ENCODE peak calls at places on chromosomes 3 and 15, in nine cellular contexts. W is A549, Y is breast epithelium, N is body of pancreas, Q is uterus, S is spleen, V is sigmoid colon, L is HCT116, K is tibial nerve. P is an unnamed sample.

GRCh38 chr15:26891448-26891881 is 24.6 kb downstream of the GABRA5 start:
- DNase-seq in W (peak), Y (peak), N (peak), Q (no peak), S (no peak), V (no peak), L (no peak), K (peak), P (peak)

GRCh38 chr15:57213783-57214366 is 162.4 kb upstream of the CGNL1 start:
- DNase-seq in W (peak), Y (no peak), N (no peak), Q (no peak), S (no peak), V (no peak), L (peak), K (peak), P (no peak)

GRCh38 chr3:31760654-31761053 is 220.4 kb downstream of the OSBPL10 start:
- DNase-seq in W (no peak), Y (no peak), N (no peak), Q (no peak), S (no peak), V (no peak), L (no peak), K (no peak), P (no peak)

GRCh38 chr3:121520510-121520909 is 25.3 kb downstream of the POLQ start:
- DNase-seq in W (no peak), Y (no peak), N (no peak), Q (no peak), S (no peak), V (no peak), L (no peak), K (no peak), P (no peak)

GRCh38 chr15:80999623-81000036 is 1.1 kb upstream of the TLNRD1 start:
- DNase-seq in W (no peak), Y (peak), N (peak), Q (no peak), S (peak), V (no peak), L (peak), K (no peak), P (peak)

GRCh38 chr3:4981688-4982494 is 2.7 kb downstream of the BHLHE40 start:
- DNase-seq in W (no peak), Y (no peak), N (peak), Q (no peak), S (no peak), V (no peak), L (no peak), K (peak), P (no peak)

GRCh38 chr15:58582150-58582549 is 150.4 kb downstream of the LIPC start:
- DNase-seq in W (no peak), Y (no peak), N (no peak), Q (no peak), S (no peak), V (no peak), L (no peak), K (no peak), P (no peak)

GRCh38 chr3:88038561-88038960 is 20.2 kb downstream of the CGGBP1 start:
- DNase-seq in W (no peak), Y (no peak), N (no peak), Q (no peak), S (no peak), V (no peak), L (no peak), K (no peak), P (no peak)

GRCh38 chr15:31508656-31509055 is 182.0 kb downstream of the KLF13 start:
- DNase-seq in W (no peak), Y (no peak), N (no peak), Q (no peak), S (no peak), V (no peak), L (no peak), K (no peak), P (no peak)

GRCh38 chr15:31489801-31490646 is 163.4 kb downstream of the KLF13 start:
- DNase-seq in W (peak), Y (no peak), N (peak), Q (no peak), S (peak), V (peak), L (peak), K (no peak), P (peak)

GRCh38 chr3:55549172-55549571 is 62.1 kb upstream of the WNT5A start:
- DNase-seq in W (no peak), Y (no peak), N (no peak), Q (no peak), S (no peak), V (no peak), L (no peak), K (no peak), P (no peak)

GRCh38 chr3:48214225-48214624 is 9.1 kb upstream of the CAMP start:
- DNase-seq in W (no peak), Y (no peak), N (no peak), Q (no peak), S (no peak), V (no peak), L (no peak), K (no peak), P (no peak)

GRCh38 chr3:98341758-98342157 is 11.9 kb upstream of the OR5K4 start:
- DNase-seq in W (no peak), Y (no peak), N (no peak), Q (no peak), S (no peak), V (no peak), L (no peak), K (no peak), P (no peak)

GRCh38 chr15:48385031-48385430 is 53.8 kb downstream of the DUT start:
- DNase-seq in W (no peak), Y (no peak), N (no peak), Q (no peak), S (no peak), V (no peak), L (no peak), K (no peak), P (no peak)

GRCh38 chr15:25800761-25801515 is 62.2 kb downstream of the ATP10A start:
- DNase-seq in W (no peak), Y (no peak), N (no peak), Q (no peak), S (no peak), V (no peak), L (no peak), K (no peak), P (no peak)

GRCh38 chr3:127772273-127772672 is 50.0 kb downstream of the MGLL start:
- DNase-seq in W (no peak), Y (no peak), N (no peak), Q (no peak), S (peak), V (no peak), L (no peak), K (no peak), P (no peak)

GRCh38 chr3:99934984-99935797 is 117.5 kb downstream of the CMSS1 start:
- DNase-seq in W (no peak), Y (no peak), N (no peak), Q (no peak), S (no peak), V (no peak), L (no peak), K (no peak), P (no peak)

GRCh38 chr15:29685156-29686078 is 136.9 kb downstream of the TJP1 start:
- DNase-seq in W (no peak), Y (no peak), N (no peak), Q (no peak), S (no peak), V (no peak), L (no peak), K (no peak), P (no peak)

GRCh38 chr3:178036745-178037144 is 499.5 kb upstream of the KCNMB2 start:
- DNase-seq in W (no peak), Y (no peak), N (no peak), Q (no peak), S (no peak), V (no peak), L (no peak), K (no peak), P (no peak)

GRCh38 chr3:97698691-97699090 is 65.9 kb upstream of the ARL6 start:
- DNase-seq in W (no peak), Y (no peak), N (no peak), Q (no peak), S (no peak), V (no peak), L (no peak), K (no peak), P (no peak)

GRCh38 chr3:63967675-63968611 is 55.4 kb downstream of the PSMD6 start:
- DNase-seq in W (no peak), Y (no peak), N (peak), Q (peak), S (peak), V (peak), L (no peak), K (peak), P (peak)

GRCh38 chr15:76840830-76841460 is 64.2 kb downstream of the SCAPER start:
- DNase-seq in W (peak), Y (no peak), N (no peak), Q (no peak), S (no peak), V (no peak), L (peak), K (no peak), P (no peak)

GRCh38 chr15:64596701-64597468 is 136.5 kb downstream of the ZNF609 start:
- DNase-seq in W (no peak), Y (no peak), N (peak), Q (no peak), S (no peak), V (no peak), L (no peak), K (no peak), P (no peak)

GRCh38 chr3:33364531-33365128 is 75.6 kb downstream of the UBP1 start:
- DNase-seq in W (no peak), Y (no peak), N (no peak), Q (no peak), S (no peak), V (no peak), L (no peak), K (no peak), P (no peak)

GRCh38 chr3:47065058-47065457 is 85.6 kb downstream of the NBEAL2 start:
- DNase-seq in W (no peak), Y (no peak), N (no peak), Q (no peak), S (no peak), V (no peak), L (no peak), K (no peak), P (no peak)

GRCh38 chr3:3603351-3603750 is 195.9 kb upstream of the LRRN1 start:
- DNase-seq in W (no peak), Y (no peak), N (no peak), Q (no peak), S (no peak), V (no peak), L (no peak), K (no peak), P (no peak)

GRCh38 chr3:69410301-69410700 is 24.4 kb upstream of the FRMD4B start:
- DNase-seq in W (peak), Y (peak), N (peak), Q (peak), S (peak), V (peak), L (peak), K (peak), P (peak)

GRCh38 chr15:74428442-74428787 is 5.3 kb downstream of the SEMA7A start:
- DNase-seq in W (no peak), Y (no peak), N (no peak), Q (no peak), S (no peak), V (no peak), L (no peak), K (no peak), P (no peak)

GRCh38 chr15:58597943-58598828 is 151.3 kb downstream of the ADAM10 start:
- DNase-seq in W (no peak), Y (no peak), N (no peak), Q (no peak), S (no peak), V (no peak), L (no peak), K (no peak), P (no peak)

GRCh38 chr3:105173972-105174371 is 192.7 kb upstream of the ALCAM start:
- DNase-seq in W (no peak), Y (no peak), N (no peak), Q (no peak), S (no peak), V (no peak), L (no peak), K (no peak), P (no peak)

GRCh38 chr15:90095521-90095959 is 6.7 kb downstream of the IDH2 start:
- DNase-seq in W (no peak), Y (peak), N (peak), Q (no peak), S (peak), V (peak), L (no peak), K (no peak), P (no peak)

GRCh38 chr15:28058082-28058481 is 41.0 kb downstream of the OCA2 start:
- DNase-seq in W (no peak), Y (no peak), N (no peak), Q (no peak), S (no peak), V (no peak), L (no peak), K (no peak), P (no peak)

GRCh38 chr3:55984631-55985030 is 483.6 kb downstream of the ERC2 start:
- DNase-seq in W (no peak), Y (no peak), N (no peak), Q (no peak), S (no peak), V (no peak), L (no peak), K (no peak), P (no peak)

GRCh38 chr15:68113273-68113672 is 59.2 kb downstream of the PIAS1 start:
- DNase-seq in W (no peak), Y (no peak), N (peak), Q (no peak), S (no peak), V (no peak), L (no peak), K (no peak), P (no peak)

GRCh38 chr3:192916455-192917257 is 1.0 kb downstream of the MB21D2 start:
- DNase-seq in W (peak), Y (peak), N (peak), Q (peak), S (peak), V (peak), L (no peak), K (peak), P (peak)

GRCh38 chr3:181709537-181710279 is 2.0 kb upstream of the SOX2 start:
- DNase-seq in W (no peak), Y (no peak), N (peak), Q (peak), S (peak), V (peak), L (peak), K (peak), P (no peak)
- H3K4me3 ChIP-seq in W (peak), Y (no peak), N (no peak), Q (no peak), S (no peak), V (no peak), L (peak), K (no peak), P (no peak)

GRCh38 chr3:58576716-58577115 is 475 bp downstream of the FAM107A start:
- DNase-seq in W (no peak), Y (no peak), N (no peak), Q (no peak), S (no peak), V (no peak), L (no peak), K (no peak), P (no peak)

GRCh38 chr3:58575986-58576652 is 1.1 kb downstream of the FAM107A start:
- DNase-seq in W (no peak), Y (no peak), N (peak), Q (no peak), S (peak), V (peak), L (no peak), K (peak), P (no peak)

GRCh38 chr3:58578873-58579272 is 1.7 kb upstream of the FAM107A start:
- DNase-seq in W (no peak), Y (no peak), N (no peak), Q (no peak), S (no peak), V (no peak), L (no peak), K (no peak), P (no peak)

GRCh38 chr3:58574682-58575081 is 2.5 kb downstream of the FAM107A start:
- DNase-seq in W (no peak), Y (no peak), N (no peak), Q (no peak), S (no peak), V (no peak), L (no peak), K (no peak), P (no peak)

DNA sequence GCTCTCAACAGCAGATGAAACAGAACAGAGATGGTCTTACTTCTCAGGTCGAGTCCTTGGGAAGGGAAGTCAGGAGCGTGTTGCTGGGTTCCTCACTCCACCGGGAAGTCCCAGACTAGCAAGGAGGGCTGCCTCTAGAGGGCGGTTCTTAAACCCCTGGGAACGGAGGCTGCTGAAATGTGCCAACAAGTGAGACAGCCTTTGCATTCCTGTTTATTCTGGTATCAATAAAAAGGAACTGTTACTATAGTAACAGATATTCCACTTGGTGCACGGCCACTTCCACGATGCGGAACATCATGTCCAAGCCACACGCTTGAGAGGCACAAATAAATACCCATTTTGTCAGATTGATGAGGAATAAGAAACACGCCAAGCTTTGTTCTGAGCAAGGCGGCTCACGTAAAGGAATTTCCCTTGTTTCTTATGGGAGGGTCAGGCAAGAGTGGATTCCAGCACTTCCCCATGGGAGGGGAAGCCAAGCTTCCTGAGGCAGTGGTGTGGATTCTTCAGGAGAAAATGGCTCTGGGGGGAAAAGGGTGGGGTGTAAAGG is at the start of gene FAM107A:
- DNase-seq in W (no peak), Y (no peak), N (peak), Q (peak), S (peak), V (peak), L (no peak), K (peak), P (no peak)
- TF ChIP-seq POLR2A in W (no peak), Y (no peak), N (no peak), Q (no peak), S (no peak), V (peak), L (no peak), K (peak), P (no peak)

GRCh38 chr3:188220097-188220788 is 66.3 kb downstream of the LPP start:
- DNase-seq in W (no peak), Y (no peak), N (no peak), Q (no peak), S (no peak), V (peak), L (no peak), K (no peak), P (no peak)

GRCh38 chr3:188219147-188219546 is 65.2 kb downstream of the LPP start:
- DNase-seq in W (no peak), Y (no peak), N (no peak), Q (no peak), S (no peak), V (no peak), L (no peak), K (no peak), P (no peak)

GRCh38 chr3:188218571-188218970 is 64.6 kb downstream of the LPP start:
- DNase-seq in W (no peak), Y (no peak), N (no peak), Q (no peak), S (no peak), V (no peak), L (no peak), K (no peak), P (no peak)

GRCh38 chr3:188223936-188224335 is 70.0 kb downstream of the LPP start:
- DNase-seq in W (no peak), Y (no peak), N (no peak), Q (no peak), S (no peak), V (no peak), L (no peak), K (no peak), P (no peak)

GRCh38 chr3:188220988-188221818 is 67.2 kb downstream of the LPP start:
- DNase-seq in W (no peak), Y (no peak), N (peak), Q (peak), S (no peak), V (peak), L (no peak), K (peak), P (peak)
- H3K4me3 ChIP-seq in W (no peak), Y (no peak), N (no peak), Q (no peak), S (no peak), V (no peak), L (no peak), K (no peak), P (no peak)

GRCh38 chr3:188153949-188154757 is at the start of gene LPP:
- DNase-seq in W (peak), Y (peak), N (peak), Q (peak), S (peak), V (peak), L (no peak), K (peak), P (peak)
- TF ChIP-seq POLR2A in W (no peak), Y (no peak), N (peak), Q (peak), S (no peak), V (no peak), L (peak), K (peak), P (no peak)

GRCh38 chr15:38216763-38217162 is 35.9 kb upstream of the SPRED1 start:
- DNase-seq in W (no peak), Y (no peak), N (no peak), Q (no peak), S (no peak), V (no peak), L (no peak), K (no peak), P (no peak)
- H3K4me3 ChIP-seq in W (no peak), Y (no peak), N (no peak), Q (no peak), S (no peak), V (no peak), L (no peak), K (no peak), P (no peak)

GRCh38 chr3:57227204-57227929 is at the start of gene APPL1:
- DNase-seq in W (peak), Y (peak), N (peak), Q (peak), S (peak), V (peak), L (peak), K (peak), P (peak)

GRCh38 chr3:57230006-57230405 is 2.5 kb downstream of the APPL1 start:
- DNase-seq in W (no peak), Y (no peak), N (no peak), Q (no peak), S (no peak), V (no peak), L (no peak), K (no peak), P (no peak)

GRCh38 chr3:57228734-57229505 is 1.4 kb downstream of the APPL1 start:
- DNase-seq in W (no peak), Y (no peak), N (no peak), Q (no peak), S (no peak), V (no peak), L (no peak), K (no peak), P (no peak)

GRCh38 chr3:57226156-57226555 is 1.4 kb upstream of the APPL1 start:
- DNase-seq in W (no peak), Y (no peak), N (no peak), Q (no peak), S (no peak), V (no peak), L (no peak), K (no peak), P (no peak)

DNA sequence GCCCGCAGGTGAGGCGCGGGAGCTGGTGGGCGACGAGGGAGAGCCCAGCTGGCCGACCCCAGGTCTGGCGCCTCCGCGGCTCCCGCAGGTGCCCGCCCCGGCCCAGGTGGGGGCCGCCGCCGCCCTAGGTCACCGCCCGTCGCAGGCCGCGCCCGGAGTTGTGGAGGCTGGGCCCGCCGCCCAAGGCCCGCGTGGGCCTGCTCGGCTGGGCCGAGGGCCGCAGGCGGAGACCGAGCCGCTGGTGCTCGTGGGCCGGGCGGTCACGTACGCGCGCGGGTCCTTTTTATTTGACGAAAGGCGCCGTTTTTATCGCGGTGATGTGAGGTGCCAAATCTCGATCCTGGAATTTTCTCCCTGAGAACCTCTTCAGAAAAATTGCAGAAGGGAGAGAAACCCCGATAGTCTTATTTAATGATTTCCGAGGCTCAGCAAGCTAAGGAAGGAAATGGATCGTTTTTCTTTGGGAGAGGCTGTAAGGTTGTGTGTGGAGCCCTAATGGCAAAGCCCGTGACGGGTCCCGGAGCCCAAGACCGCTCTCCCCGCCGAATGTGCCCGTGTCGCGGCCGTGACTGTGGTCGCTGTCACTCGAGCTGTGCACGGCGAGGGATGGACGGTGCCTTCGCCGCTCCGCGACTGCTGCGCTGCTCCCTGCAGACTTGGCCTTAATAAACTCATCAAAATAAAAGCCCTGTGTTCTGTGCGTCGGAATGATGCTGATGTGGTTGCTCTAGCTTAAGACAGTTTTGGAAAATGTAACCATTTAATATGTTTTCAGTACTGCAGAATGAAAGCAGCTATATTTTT is 603 bp downstream of the APPL1 start:
- DNase-seq in W (peak), Y (peak), N (peak), Q (peak), S (peak), V (peak), L (no peak), K (peak), P (peak)
- TF ChIP-seq POLR2A in W (no peak), Y (no peak), N (no peak), Q (no peak), S (no peak), V (no peak), L (no peak), K (peak), P (no peak)

GRCh38 chr15:34490421-34491193 is 53.0 kb upstream of the GOLGA8A start:
- DNase-seq in W (no peak), Y (no peak), N (no peak), Q (no peak), S (peak), V (no peak), L (no peak), K (no peak), P (no peak)
- H3K4me3 ChIP-seq in W (no peak), Y (no peak), N (no peak), Q (no peak), S (no peak), V (no peak), L (no peak), K (no peak), P (no peak)